ENCODE peak calls at places on chromosomes 7 and 10, in six cellular contexts. U, M, X, W, D and E are unnamed samples.
A peak's percentile ranks its signal among the peaks of the same experiment; 100 is the strongest.

GRCh38 chr7:32591938-32592337 is 96.6 kb downstream of the AVL9 start:
- DNase-seq in W (no peak), U (no peak), X (no peak), D (no peak), M (no peak), E (no peak)

GRCh38 chr7:30172451-30172850 is 37.7 kb downstream of the MTURN start:
- DNase-seq in W (no peak), M (no peak), X (no peak), D (no peak), U (no peak), E (no peak)

GRCh38 chr10:118911361-118911760 is 118.2 kb upstream of the NANOS1 start:
- DNase-seq in X (peak; percentile 50), U (no peak), M (peak; percentile 12), D (no peak), W (no peak), E (no peak)

GRCh38 chr7:2484868-2485267 is 8.7 kb upstream of the GRIFIN start:
- DNase-seq in X (no peak), U (no peak), D (no peak), M (no peak), W (no peak), E (no peak)

GRCh38 chr7:141785711-141786552 is 4.1 kb upstream of the TAS2R5 start:
- DNase-seq in M (peak; percentile 71), D (no peak), X (peak; percentile 64), W (no peak), U (peak; percentile 62), E (no peak)

GRCh38 chr7:135744938-135745701 is 3.5 kb downstream of the FAM180A start:
- DNase-seq in X (no peak), W (no peak), M (peak; percentile 24), U (no peak), D (no peak), E (no peak)

GRCh38 chr7:155984028-155984607 is 171.9 kb upstream of the SHH start:
- DNase-seq in W (no peak), X (no peak), M (no peak), D (peak; percentile 50), U (no peak), E (no peak)

GRCh38 chr10:62852961-62853702 is 37.0 kb upstream of the EGR2 start:
- DNase-seq in D (no peak), W (no peak), X (no peak), M (no peak), U (no peak), E (no peak)

GRCh38 chr10:113920819-113921345 is 66.4 kb downstream of the NHLRC2 start:
- DNase-seq in U (no peak), X (no peak), W (no peak), D (no peak), M (no peak), E (no peak)

GRCh38 chr7:39413866-39414668 is 152.1 kb upstream of the YAE1 start:
- DNase-seq in M (peak; percentile 26), X (peak; percentile 49), W (no peak), U (peak; percentile 55), D (peak; percentile 67), E (no peak)

GRCh38 chr7:55124989-55125875 is 106.4 kb downstream of the EGFR start:
- DNase-seq in M (no peak), U (no peak), D (no peak), X (peak; percentile 40), W (no peak), E (no peak)

GRCh38 chr7:11185179-11185578 is 211.5 kb downstream of the PHF14 start:
- DNase-seq in D (no peak), X (no peak), W (no peak), M (no peak), U (no peak), E (no peak)

GRCh38 chr10:122282253-122282671 is 11.2 kb downstream of the BTBD16 start:
- DNase-seq in M (no peak), W (no peak), X (no peak), D (peak; percentile 63), U (no peak), E (peak; percentile 71)

GRCh38 chr10:129977794-129978193 is 13.7 kb upstream of the EBF3 start:
- DNase-seq in X (no peak), W (no peak), U (no peak), M (no peak), D (no peak), E (no peak)

GRCh38 chr7:97271619-97272018 is 154.1 kb downstream of the SDHAF3 start:
- DNase-seq in X (no peak), U (no peak), D (no peak), M (no peak), W (no peak), E (no peak)

GRCh38 chr7:20508109-20508508 is 107.4 kb upstream of the ABCB5 start:
- DNase-seq in X (peak; percentile 14), M (no peak), D (no peak), U (no peak), W (no peak), E (no peak)

DNA sequence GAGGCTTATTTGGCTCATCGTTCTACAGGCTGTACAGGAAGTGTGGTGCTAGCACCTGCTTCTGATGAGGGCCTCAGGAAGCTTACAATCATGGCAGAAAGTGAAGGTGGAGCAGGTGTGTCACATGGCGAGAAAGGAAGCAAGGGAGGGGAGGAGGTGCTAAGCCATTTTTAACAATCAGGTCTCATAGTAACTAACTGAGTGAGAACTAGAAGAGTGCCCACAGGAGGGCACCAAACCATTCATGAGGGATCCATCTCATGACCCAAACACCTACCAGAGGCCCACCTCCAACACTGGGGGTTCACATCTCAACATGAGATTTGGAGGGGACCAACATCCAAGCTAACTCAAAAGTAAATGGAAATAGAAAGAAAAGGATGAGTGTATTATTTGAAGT is 78.1 kb downstream of the CXCL12 start:
- DNase-seq in M (no peak), W (no peak), X (no peak), D (no peak), U (no peak), E (no peak)
- TF ChIP-seq CTCF in M (no peak), W (no peak), X (peak; percentile 15), D (no peak), U (no peak), E (no peak)

GRCh38 chr10:100728928-100729876 is 16.2 kb upstream of the PAX2 start:
- DNase-seq in D (no peak), U (no peak), W (no peak), X (peak; percentile 93), M (no peak), E (no peak)
- TF ChIP-seq CTCF in D (no peak), U (peak; percentile 37), W (no peak), X (peak; percentile 85), M (no peak), E (peak; percentile 73)

GRCh38 chr7:88888684-88889083 is 93.1 kb upstream of the TEX47 start:
- DNase-seq in D (no peak), X (no peak), M (no peak), U (no peak), W (no peak), E (no peak)

GRCh38 chr7:88881136-88881535 is 85.6 kb upstream of the TEX47 start:
- DNase-seq in D (no peak), X (no peak), U (no peak), W (no peak), M (no peak), E (no peak)

DNA sequence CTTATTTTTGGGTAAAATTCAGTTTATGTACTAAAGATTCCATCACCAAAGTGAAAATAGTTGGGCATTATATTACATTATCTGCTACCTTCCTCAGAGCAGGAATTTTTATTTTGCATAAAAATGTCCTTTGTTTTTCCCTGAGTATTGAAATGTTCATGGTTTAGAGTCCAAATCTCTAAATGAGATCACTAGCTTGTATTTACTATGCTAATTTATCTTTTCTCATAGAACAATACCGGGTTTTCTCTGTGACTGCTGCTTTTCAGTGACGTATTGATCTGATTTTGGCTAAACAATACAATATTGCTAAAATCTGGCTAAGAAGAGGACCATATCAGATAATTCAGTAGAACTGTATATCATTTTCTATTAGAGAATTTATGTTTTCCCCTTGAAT is 89.6 kb upstream of the TEX47 start:
- DNase-seq in X (no peak), D (no peak), U (no peak), M (no peak), W (no peak), E (no peak)
- TF ChIP-seq CTCF in X (no peak), D (no peak), U (no peak), M (no peak), W (no peak), E (no peak)

GRCh38 chr10:31620236-31621151 is 301.5 kb downstream of the ZEB1 start:
- DNase-seq in X (peak; percentile 18), D (peak; percentile 89), W (no peak), M (peak; percentile 36), U (no peak), E (no peak)
- TF ChIP-seq CTCF in X (peak; percentile 20), D (no peak), W (no peak), M (peak; percentile 35), U (no peak), E (peak; percentile 15)

GRCh38 chr7:37191797-37192196 is 256.9 kb downstream of the ELMO1 start:
- DNase-seq in U (no peak), D (no peak), X (no peak), W (no peak), M (no peak), E (no peak)
- TF ChIP-seq CTCF in U (no peak), D (no peak), X (no peak), W (no peak), M (no peak), E (no peak)

DNA sequence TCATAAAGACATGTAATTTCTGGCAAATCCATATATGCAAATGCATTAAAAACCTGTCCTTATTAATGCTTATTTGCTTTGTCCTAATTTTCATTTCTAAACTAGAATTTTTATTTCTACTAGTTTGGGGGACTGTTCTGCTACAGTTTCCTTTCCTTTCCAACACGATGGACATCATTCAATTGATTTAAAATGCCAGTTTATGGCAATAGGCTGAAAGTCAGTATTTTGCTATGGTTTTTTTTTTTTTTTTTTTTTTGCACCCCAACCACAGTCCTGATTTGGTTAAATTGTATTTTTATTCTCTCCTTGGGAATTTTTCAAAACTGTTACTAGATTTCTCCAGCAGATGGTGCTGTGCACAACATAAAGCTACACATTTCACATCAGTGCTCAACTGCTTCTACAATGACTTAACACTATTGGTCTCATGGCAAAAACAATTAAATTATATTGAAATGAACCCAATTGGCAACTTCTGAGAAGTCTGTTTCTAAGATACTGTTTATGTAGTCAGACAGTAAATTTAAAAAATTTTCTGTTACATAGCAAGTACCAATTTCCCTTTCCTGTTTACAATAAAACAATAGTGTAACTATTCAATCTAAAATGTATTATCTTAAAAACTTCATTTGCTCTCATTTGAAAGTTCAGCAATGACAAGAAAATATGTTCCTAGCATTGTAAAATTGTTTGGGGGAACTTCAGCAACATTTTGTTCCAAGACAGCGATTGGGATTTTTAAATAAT is 193.8 kb upstream of the CCDC6 start:
- DNase-seq in D (no peak), W (no peak), U (peak; percentile 24), X (peak; percentile 64), M (peak; percentile 61), E (no peak)
- TF ChIP-seq CTCF in D (peak; percentile 43), W (peak; percentile 42), U (peak; percentile 56), X (peak; percentile 83), M (peak; percentile 20), E (peak; percentile 38)